ENCODE peak calls at places on chromosomes 2 and 18, in five cellular contexts. J is PC-3, H is thoracic aorta, K is endodermal cell, O is AG04450. N is an unnamed sample.

GRCh38 chr2:177598321-177598922 is 205.8 kb downstream of the AGPS start:
- DNase-seq in H (no peak), K (peak; percentile 39), J (no peak), O (no peak), N (peak; percentile 79)

GRCh38 chr2:133262888-133263287 is 305.4 kb downstream of the NCKAP5 start:
- DNase-seq in J (peak; percentile 60), H (no peak), K (peak; percentile 57), O (no peak), N (no peak)

GRCh38 chr2:78263571-78263970 is 741.4 kb upstream of the LRRTM4 start:
- DNase-seq in H (no peak), O (no peak), K (no peak), J (no peak), N (no peak)

GRCh38 chr2:145752091-145752806 is 1232.3 kb upstream of the ZEB2 start:
- DNase-seq in K (peak; percentile 59), J (peak; percentile 78), O (peak; percentile 69), H (no peak), N (no peak)

GRCh38 chr18:11671156-11671555 is 17.9 kb upstream of the GNAL start:
- DNase-seq in J (no peak), K (peak; percentile 21), O (no peak), H (no peak), N (peak; percentile 74)

GRCh38 chr2:146642066-146642465 is 1202.8 kb upstream of the ACVR2A start:
- DNase-seq in J (no peak), K (peak; percentile 41), O (no peak), H (no peak), N (no peak)

GRCh38 chr2:64036343-64036742 is 17.1 kb upstream of the VPS54 start:
- DNase-seq in J (peak; percentile 74), K (no peak), H (no peak), O (no peak), N (no peak)

GRCh38 chr2:206275274-206276160 is 1.1 kb downstream of the ZDBF2 start:
- DNase-seq in H (no peak), O (no peak), K (no peak), J (peak; percentile 22), N (no peak)

GRCh38 chr2:127196998-127197397 is 23.1 kb downstream of the CYP27C1 start:
- DNase-seq in H (no peak), J (peak; percentile 72), K (no peak), O (no peak), N (no peak)

GRCh38 chr2:190407246-190407661 is 901 bp upstream of the MFSD6 start:
- DNase-seq in O (no peak), J (peak; percentile 5), K (peak; percentile 55), H (no peak), N (no peak)

GRCh38 chr2:84958135-84959044 is 12.6 kb upstream of the KCMF1 start:
- DNase-seq in J (peak; percentile 99), H (no peak), O (peak; percentile 70), K (peak; percentile 97), N (no peak)

GRCh38 chr2:176443941-176444340 is 174.7 kb downstream of the MTX2 start:
- DNase-seq in H (no peak), J (no peak), O (no peak), K (no peak), N (no peak)

GRCh38 chr18:51236225-51236624 is 38.7 kb upstream of the MEX3C start:
- DNase-seq in J (peak; percentile 22), H (no peak), O (no peak), K (no peak), N (no peak)

GRCh38 chr2:84894758-84895520 is 10.5 kb upstream of the TMSB10 start:
- DNase-seq in K (peak; percentile 48), O (no peak), H (no peak), J (no peak), N (no peak)

GRCh38 chr2:239706407-239706806 is 305.6 kb upstream of the HDAC4 start:
- DNase-seq in J (no peak), O (no peak), H (no peak), K (peak; percentile 53), N (no peak)

GRCh38 chr2:203030545-203030944 is 15.9 kb downstream of the NBEAL1 start:
- DNase-seq in H (no peak), O (no peak), K (no peak), J (no peak), N (no peak)

GRCh38 chr2:46015671-46016070 is 281.5 kb upstream of the EPAS1 start:
- DNase-seq in H (no peak), J (no peak), K (no peak), O (no peak), N (peak; percentile 50)

GRCh38 chr2:26745609-26746327 is 18.3 kb upstream of the SLC35F6 start:
- DNase-seq in J (peak; percentile 86), H (peak; percentile 49), O (peak; percentile 56), K (peak; percentile 96), N (no peak)

GRCh38 chr2:39738941-39739340 is 40.1 kb downstream of the THUMPD2 start:
- DNase-seq in J (no peak), O (no peak), H (no peak), K (no peak), N (no peak)

GRCh38 chr2:54772110-54772509 is 48.6 kb downstream of the EML6 start:
- DNase-seq in K (no peak), J (peak; percentile 78), O (no peak), H (no peak), N (no peak)

GRCh38 chr2:72921088-72921851 is 4.0 kb downstream of the EMX1 start:
- DNase-seq in J (no peak), K (peak; percentile 33), H (no peak), O (no peak), N (no peak)

GRCh38 chr18:50454379-50455005 is 79.6 kb downstream of the SKA1 start:
- DNase-seq in K (peak; percentile 74), O (no peak), H (no peak), J (no peak), N (no peak)

GRCh38 chr2:189658281-189658680 is 3.0 kb upstream of the ASNSD1 start:
- DNase-seq in H (no peak), J (no peak), O (no peak), K (no peak), N (no peak)

GRCh38 chr2:175181104-175181876 is at the start of gene ATP5MC3:
- DNase-seq in J (peak; percentile 95), K (peak; percentile 98), H (peak; percentile 75), O (peak; percentile 85), N (peak; percentile 96)

GRCh38 chr2:100470898-100471514 is 724 bp downstream of the NMS start:
- DNase-seq in K (peak; percentile 93), J (no peak), O (no peak), H (no peak), N (no peak)

GRCh38 chr2:100476606-100477005 is 6.3 kb downstream of the NMS start:
- DNase-seq in K (no peak), J (no peak), H (no peak), O (no peak), N (peak; percentile 3)
- H3K4me3 ChIP-seq in K (no peak overlapping the region), J (no peak overlapping the region), H (no peak overlapping the region), O (no peak overlapping the region), N (no peak overlapping the region)

DNA sequence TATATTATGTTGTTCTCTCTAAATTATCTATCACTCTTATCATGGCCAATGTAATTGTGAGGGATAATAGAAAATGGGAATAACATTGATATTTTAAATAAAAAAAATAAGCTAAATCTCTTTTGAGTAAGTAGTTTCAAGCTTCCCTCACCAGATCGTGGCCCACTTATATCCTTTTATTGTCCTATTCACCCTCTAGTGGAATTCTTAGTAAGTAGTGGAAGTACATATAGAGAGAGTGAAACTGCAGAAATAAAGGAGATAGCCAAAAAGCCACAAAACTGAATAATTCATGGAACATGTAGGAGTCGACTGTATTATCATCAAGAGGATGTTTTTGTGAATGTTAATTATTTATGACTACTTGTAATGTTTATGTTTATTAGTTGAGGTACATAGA is 66.1 kb upstream of the DTNA start:
- DNase-seq in H (no peak), K (no peak), J (no peak), O (no peak), N (no peak)
- TF ChIP-seq CTCF in H (peak; percentile 28), K (peak; percentile 35), J (no peak), O (peak; percentile 38), N (peak; percentile 23)

DNA sequence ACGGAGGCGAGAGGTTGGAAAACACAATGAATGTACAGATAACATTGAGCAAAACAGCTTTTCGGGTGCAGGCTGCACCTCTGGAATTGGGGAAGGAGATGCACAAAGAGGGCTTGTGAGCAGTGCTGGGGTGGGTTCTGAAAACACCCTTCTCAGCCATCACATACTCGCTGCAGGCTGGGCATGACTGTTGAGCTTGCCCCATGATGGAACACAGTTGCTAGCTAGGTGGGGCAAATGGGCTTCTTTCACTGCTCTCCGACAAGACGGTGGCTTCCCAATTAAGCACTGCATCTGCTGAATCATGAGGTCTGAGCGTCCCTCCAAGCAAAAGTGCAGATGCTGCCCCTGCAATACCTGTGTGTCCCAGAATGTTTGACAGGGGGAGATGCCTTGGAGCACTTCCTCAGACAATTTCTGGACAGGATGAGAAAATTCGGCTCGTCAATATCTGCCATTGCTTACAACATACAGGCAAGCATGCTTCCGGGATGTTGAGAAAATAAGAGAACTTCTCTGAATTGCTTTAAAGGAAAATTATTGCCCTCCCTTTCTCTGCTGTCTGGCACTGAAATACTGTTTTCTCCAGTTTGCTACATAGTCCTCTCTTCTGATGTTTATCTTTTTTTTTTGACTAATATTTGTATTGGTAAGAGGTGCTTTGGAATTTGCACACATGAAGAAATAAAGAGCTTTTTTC is 77.3 kb upstream of the SH3BP4 start:
- DNase-seq in J (no peak), H (no peak), K (no peak), O (no peak), N (no peak)
- H3K27me3 ChIP-seq in J (no peaks in the 10 kb centered on the region), H (no peaks in the 10 kb centered on the region), K (no peaks in the 10 kb centered on the region), O (no peaks in the 10 kb centered on the region), N (no peaks in the 10 kb centered on the region)

GRCh38 chr2:11481426-11481788 is 15.4 kb upstream of the E2F6 start:
- DNase-seq in H (no peak), J (no peak), K (no peak), O (no peak), N (no peak)

GRCh38 chr2:11481789-11482472 is 16.0 kb upstream of the E2F6 start:
- DNase-seq in O (no peak), H (no peak), K (peak; percentile 76), J (no peak), N (no peak)

GRCh38 chr2:11482473-11483031 is 16.6 kb upstream of the E2F6 start:
- DNase-seq in H (no peak), J (no peak), O (no peak), K (peak; percentile 94), N (no peak)

GRCh38 chr2:11480859-11481258 is 14.9 kb upstream of the E2F6 start:
- DNase-seq in K (no peak), O (no peak), H (no peak), J (peak; percentile 27), N (no peak)

GRCh38 chr2:11483806-11484147 is 17.8 kb upstream of the E2F6 start:
- DNase-seq in H (no peak), O (no peak), K (no peak), J (no peak), N (no peak)
- H3K4me3 ChIP-seq in H (no peak overlapping the region), O (no peak overlapping the region), K (peak overlapping the region; percentile 89), J (peak overlapping the region; percentile 61), N (peak overlapping the region; percentile 60)

GRCh38 chr2:43218550-43219382 is 7.6 kb downstream of the ZFP36L2 start:
- DNase-seq in K (peak; percentile 83), O (no peak), J (peak; percentile 40), H (no peak), N (no peak)
- TF ChIP-seq CTCF in K (no peak), O (no peak), J (no peak), H (no peak), N (no peak)

N was measured in esophagus muscularis mucosa.